ENCODE peak calls at places on chromosome 13, in four cellular contexts. J is GM12878, I is K562, K is HL-60. E is an unnamed sample.

GRCh38 chr13:27968316-27969072 is 621 bp downstream of the CDX2 start:
- DNase-seq in J (no peak), I (no peak), K (no peak), E (no peak)

GRCh38 chr13:67367385-67367784 is 137.2 kb upstream of the PCDH9 start:
- DNase-seq in J (no peak), I (no peak), K (no peak), E (no peak)

GRCh38 chr13:66415444-66415843 is 814.7 kb downstream of the PCDH9 start:
- DNase-seq in J (no peak), I (no peak), K (no peak), E (no peak)

GRCh38 chr13:112765734-112766133 is 75.9 kb downstream of the ATP11A start:
- DNase-seq in J (no peak), I (no peak), K (no peak), E (no peak)

GRCh38 chr13:44617648-44618047 is 41.5 kb upstream of the TSC22D1 start:
- DNase-seq in J (no peak), I (no peak), K (no peak), E (no peak)

GRCh38 chr13:79936368-79937136 is 404.4 kb downstream of the SPRY2 start:
- DNase-seq in J (no peak), I (no peak), K (no peak), E (no peak)

GRCh38 chr13:28850226-28850625 is 30.1 kb downstream of the MTUS2 start:
- DNase-seq in J (no peak), I (no peak), K (no peak), E (no peak)

GRCh38 chr13:62512194-62513141 is 1096.8 kb upstream of the PCDH20 start:
- DNase-seq in J (peak), I (peak), K (no peak), E (no peak)

DNA sequence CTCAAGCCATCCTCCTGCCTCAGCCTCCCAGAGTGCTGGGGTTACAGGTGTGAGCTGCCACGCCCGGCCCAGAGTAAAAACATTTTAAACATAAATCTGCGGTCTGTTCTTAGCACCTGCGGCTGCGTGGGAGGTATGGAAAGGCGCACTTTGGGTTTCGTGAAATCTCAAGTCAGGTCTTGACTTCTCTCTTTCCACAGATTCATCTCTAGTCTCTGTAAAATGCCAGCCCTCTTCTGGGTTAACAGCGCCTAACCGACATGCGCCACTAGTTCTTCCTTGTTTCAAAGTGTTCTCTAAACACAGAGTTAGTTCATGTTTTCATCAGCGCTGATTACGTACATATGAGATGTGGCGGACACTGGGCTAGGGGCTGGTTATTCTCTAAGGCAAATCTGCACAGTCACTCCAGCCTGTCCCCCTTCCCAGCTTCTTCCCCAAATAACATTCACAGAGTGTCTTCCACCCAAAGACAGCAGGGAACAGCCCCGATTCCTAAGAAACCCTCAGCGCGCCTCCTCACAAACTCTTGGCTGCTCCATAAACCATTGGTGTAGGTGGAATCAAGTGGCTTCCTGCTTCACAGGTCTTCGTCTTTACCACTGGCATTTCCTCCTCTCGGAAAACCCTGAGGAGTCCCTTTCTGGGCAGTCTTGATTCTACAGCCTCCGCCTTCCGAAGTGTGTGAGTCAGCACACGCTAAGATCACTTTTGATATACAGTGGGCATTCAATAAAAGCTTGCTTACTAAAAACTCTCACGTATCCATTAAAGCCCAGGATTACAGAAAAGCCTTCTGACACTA is 1.4 kb downstream of the PARP4 start:
- DNase-seq in J (peak), I (peak), K (peak), E (peak)
- TF ChIP-seq SPI1 in J (peak), I (no peak), K (no peak), E (peak)

GRCh38 chr13:60838581-60838980 is 441.6 kb downstream of the TDRD3 start:
- DNase-seq in J (no peak), I (no peak), K (peak), E (no peak)

GRCh38 chr13:60837806-60838205 is 440.8 kb downstream of the TDRD3 start:
- DNase-seq in J (no peak), I (no peak), K (no peak), E (no peak)

DNA sequence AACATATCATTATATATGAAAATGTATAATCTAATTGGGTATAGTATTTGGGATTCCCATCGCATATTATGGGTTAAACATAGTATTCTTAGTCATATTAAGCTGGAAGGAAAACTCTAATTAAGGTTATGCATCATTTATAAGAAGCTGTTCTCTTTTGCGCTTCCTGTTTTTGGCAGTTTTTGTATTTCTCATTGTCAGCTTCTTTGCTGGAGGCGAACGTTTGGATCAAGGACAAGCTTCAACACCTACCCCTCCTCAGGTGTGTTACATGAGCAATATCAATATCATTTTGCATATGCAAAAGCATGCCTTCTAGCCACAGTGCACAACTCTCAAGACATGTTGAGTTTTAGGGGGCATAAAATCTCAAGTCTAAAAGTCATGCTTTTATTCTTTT is 439.8 kb downstream of the TDRD3 start:
- DNase-seq in J (no peak), I (no peak), K (no peak), E (no peak)
- TF ChIP-seq SPI1 in J (no peak), I (no peak), K (peak), E (no peak)

GRCh38 chr13:102355251-102355650 is 46.6 kb downstream of the FGF14 start:
- DNase-seq in J (no peak), I (no peak), K (no peak), E (no peak)
- TF ChIP-seq SPI1 in J (no peak), I (no peak), K (no peak), E (no peak)

GRCh38 chr13:60433505-60433904 is 36.5 kb downstream of the TDRD3 start:
- DNase-seq in J (no peak), I (no peak), K (no peak), E (no peak)

GRCh38 chr13:60435762-60436374 is 38.8 kb downstream of the TDRD3 start:
- DNase-seq in J (no peak), I (no peak), K (no peak), E (no peak)

GRCh38 chr13:60426075-60426474 is 29.1 kb downstream of the TDRD3 start:
- DNase-seq in J (no peak), I (no peak), K (no peak), E (no peak)

GRCh38 chr13:60427285-60427684 is 30.3 kb downstream of the TDRD3 start:
- DNase-seq in J (peak), I (no peak), K (no peak), E (no peak)

GRCh38 chr13:60431108-60431700 is 34.2 kb downstream of the TDRD3 start:
- DNase-seq in J (peak), I (peak), K (peak), E (no peak)
- TF ChIP-seq SPI1 in J (peak), I (no peak), K (peak), E (peak)

DNA sequence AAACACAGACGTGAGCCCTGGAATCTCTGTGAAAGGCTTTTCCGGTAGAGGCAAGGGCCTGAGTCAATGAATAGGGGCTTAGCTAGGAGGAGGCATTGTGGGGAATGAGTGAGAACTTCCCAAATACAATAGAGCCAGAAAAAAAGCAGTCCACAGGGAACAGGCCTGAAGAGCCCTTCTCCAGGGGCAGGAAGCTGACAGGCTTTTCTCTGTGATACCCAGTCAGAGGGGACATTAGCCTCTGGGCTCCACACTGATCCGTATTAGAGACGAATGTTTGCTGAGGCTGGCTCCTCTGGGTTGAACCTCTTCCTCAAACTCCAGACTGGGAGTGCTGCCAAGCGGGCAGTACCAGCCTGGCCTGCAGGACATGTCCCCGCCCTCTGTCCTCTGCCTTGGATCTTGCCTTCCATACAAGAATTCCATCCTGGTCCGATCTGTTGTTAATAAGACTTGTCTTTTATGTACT is 2.3 kb downstream of the DHRS12 start:
- DNase-seq in J (no peak), I (no peak), K (no peak), E (no peak)
- TF ChIP-seq SPI1 in J (no peak), I (no peak), K (no peak), E (no peak)

DNA sequence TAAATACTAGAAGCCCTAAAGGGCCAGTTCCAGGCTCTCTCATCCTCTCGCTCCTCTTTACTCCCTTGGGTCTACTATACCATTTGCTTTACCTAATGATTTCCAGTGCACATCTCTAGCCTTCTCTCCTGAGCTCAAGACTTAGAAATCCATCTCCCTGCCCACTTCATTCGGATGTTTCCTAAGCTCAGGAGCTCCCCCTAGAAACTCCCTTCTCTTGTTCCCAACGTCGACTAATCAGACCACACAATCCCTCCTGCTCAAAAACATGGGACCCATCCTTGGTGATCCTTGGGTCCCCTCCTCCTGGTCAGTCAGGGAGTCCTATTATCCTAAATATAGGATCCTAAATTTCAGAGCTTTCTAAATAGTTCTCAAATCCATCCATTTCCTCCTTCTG is 21.1 kb upstream of the STK24 start:
- DNase-seq in J (no peak), I (peak), K (no peak), E (no peak)
- TF ChIP-seq SPI1 in J (no peak), I (no peak), K (no peak), E (no peak)

GRCh38 chr13:51919531-51919930 is 57.8 kb downstream of the CCDC70 start:
- DNase-seq in J (no peak), I (no peak), K (no peak), E (no peak)
- TF ChIP-seq SPI1 in J (no peak), I (no peak), K (no peak), E (no peak)

DNA sequence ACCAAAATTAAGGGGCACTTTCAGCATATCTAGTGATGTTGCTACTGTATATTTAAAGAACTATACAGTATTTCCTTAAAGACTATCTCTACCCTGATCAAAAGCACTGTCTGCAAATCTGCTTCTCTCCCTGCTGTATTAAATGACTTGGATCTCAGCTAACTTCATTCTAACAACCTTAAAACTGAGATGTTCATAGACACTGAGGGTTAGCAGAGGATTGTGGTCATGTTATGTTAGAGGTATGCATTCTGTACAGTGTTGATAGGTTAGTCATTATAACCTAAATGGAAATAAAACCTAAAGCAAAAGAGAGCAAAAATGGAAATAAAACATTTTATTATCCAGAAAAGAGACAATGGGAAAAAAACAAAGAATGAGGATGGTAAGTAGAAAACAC is 9.9 kb downstream of the GPR183 start:
- DNase-seq in J (no peak), I (no peak), K (no peak), E (no peak)
- TF ChIP-seq SPI1 in J (no peak), I (no peak), K (no peak), E (no peak)

GRCh38 chr13:42028113-42028799 is 20.2 kb upstream of the DGKH start:
- DNase-seq in J (no peak), I (no peak), K (no peak), E (no peak)
- TF ChIP-seq SPI1 in J (no peak), I (no peak), K (no peak), E (no peak)

E was measured in GM12891.